ENCODE peak calls at places on chromosomes 7 and 10, in six cellular contexts. H is upper lobe of right lung, U is psoas muscle, A is fibroblast of pulmonary artery, B is lung, P is GM20000. Y is an unnamed sample.

GRCh38 chr7:157358041-157358752 is 21.4 kb downstream of the DNAJB6 start:
- DNase-seq in B (no peak), P (no peak), U (no peak), H (no peak), A (no peak), Y (no peak)

GRCh38 chr7:55062106-55062499 is 43.3 kb downstream of the EGFR start:
- DNase-seq in B (no peak), A (no peak), H (no peak), U (no peak), P (no peak), Y (no peak)

GRCh38 chr10:91313761-91314520 is 93.5 kb downstream of the PCGF5 start:
- DNase-seq in B (no peak), P (peak; percentile 33), U (no peak), A (peak; percentile 85), H (no peak), Y (no peak)

GRCh38 chr10:104784452-104784851 is 143.4 kb downstream of the SORCS3 start:
- DNase-seq in B (no peak), P (no peak), H (no peak), A (no peak), U (no peak), Y (no peak)

GRCh38 chr7:21923663-21924062 is 22.0 kb downstream of the CDCA7L start:
- DNase-seq in P (no peak), U (no peak), H (no peak), A (peak; percentile 62), B (no peak), Y (no peak)

GRCh38 chr10:21349912-21350286 is 175.6 kb downstream of the SKIDA1 start:
- DNase-seq in H (no peak), P (no peak), B (no peak), A (peak; percentile 23), U (no peak), Y (no peak)

GRCh38 chr7:131194070-131194865 is 133.4 kb upstream of the MKLN1 start:
- DNase-seq in B (no peak), A (peak; percentile 55), P (no peak), H (no peak), U (no peak), Y (no peak)

GRCh38 chr7:155694846-155695245 is 50.4 kb downstream of the RBM33 start:
- DNase-seq in P (no peak), U (no peak), H (no peak), B (no peak), A (peak; percentile 31), Y (no peak)

GRCh38 chr10:29479081-29479917 is 155.5 kb downstream of the SVIL start:
- DNase-seq in U (no peak), B (no peak), A (no peak), H (no peak), P (no peak), Y (peak; percentile 62)

GRCh38 chr7:55250313-55250712 is 114.8 kb upstream of the LANCL2 start:
- DNase-seq in A (peak; percentile 25), H (no peak), U (no peak), B (no peak), P (no peak), Y (no peak)

GRCh38 chr7:91055219-91055618 is 209.0 kb upstream of the FZD1 start:
- DNase-seq in H (no peak), P (no peak), A (no peak), U (no peak), B (no peak), Y (no peak)

GRCh38 chr7:801940-802364 is 30.3 kb upstream of the SUN1 start:
- DNase-seq in B (peak; percentile 90), H (peak; percentile 89), A (no peak), U (peak; percentile 58), P (no peak), Y (no peak)

GRCh38 chr7:43636093-43636492 is 53.2 kb downstream of the STK17A start:
- DNase-seq in P (no peak), U (no peak), B (peak; percentile 89), A (peak; percentile 71), H (no peak), Y (no peak)

GRCh38 chr7:44454348-44454747 is 36.1 kb downstream of the NUDCD3 start:
- DNase-seq in U (no peak), H (no peak), A (no peak), P (no peak), B (no peak), Y (no peak)

GRCh38 chr10:117240730-117241529 is at the start of gene SLC18A2:
- DNase-seq in B (no peak), U (no peak), H (no peak), A (no peak), P (no peak), Y (no peak)

GRCh38 chr10:80413152-80413996 is 5.0 kb downstream of the PRXL2A start:
- DNase-seq in P (no peak), H (no peak), U (no peak), A (peak; percentile 87), B (no peak), Y (no peak)

GRCh38 chr10:84353052-84353803 is 24.8 kb downstream of the CCSER2 start:
- DNase-seq in A (no peak), P (no peak), H (no peak), B (no peak), U (no peak), Y (no peak)

GRCh38 chr10:97025613-97026242 is 160.0 kb downstream of the SLIT1 start:
- DNase-seq in A (peak; percentile 63), U (peak; percentile 39), P (peak; percentile 73), B (peak; percentile 61), H (no peak), Y (no peak)

GRCh38 chr10:132710746-132711617 is 75.0 kb downstream of the NKX6-2 start:
- DNase-seq in U (no peak), A (no peak), B (no peak), H (peak; percentile 46), P (no peak), Y (no peak)

GRCh38 chr10:6578221-6579192 is 1.6 kb downstream of the PRKCQ start:
- DNase-seq in B (no peak), H (no peak), A (no peak), U (no peak), P (no peak), Y (no peak)

DNA sequence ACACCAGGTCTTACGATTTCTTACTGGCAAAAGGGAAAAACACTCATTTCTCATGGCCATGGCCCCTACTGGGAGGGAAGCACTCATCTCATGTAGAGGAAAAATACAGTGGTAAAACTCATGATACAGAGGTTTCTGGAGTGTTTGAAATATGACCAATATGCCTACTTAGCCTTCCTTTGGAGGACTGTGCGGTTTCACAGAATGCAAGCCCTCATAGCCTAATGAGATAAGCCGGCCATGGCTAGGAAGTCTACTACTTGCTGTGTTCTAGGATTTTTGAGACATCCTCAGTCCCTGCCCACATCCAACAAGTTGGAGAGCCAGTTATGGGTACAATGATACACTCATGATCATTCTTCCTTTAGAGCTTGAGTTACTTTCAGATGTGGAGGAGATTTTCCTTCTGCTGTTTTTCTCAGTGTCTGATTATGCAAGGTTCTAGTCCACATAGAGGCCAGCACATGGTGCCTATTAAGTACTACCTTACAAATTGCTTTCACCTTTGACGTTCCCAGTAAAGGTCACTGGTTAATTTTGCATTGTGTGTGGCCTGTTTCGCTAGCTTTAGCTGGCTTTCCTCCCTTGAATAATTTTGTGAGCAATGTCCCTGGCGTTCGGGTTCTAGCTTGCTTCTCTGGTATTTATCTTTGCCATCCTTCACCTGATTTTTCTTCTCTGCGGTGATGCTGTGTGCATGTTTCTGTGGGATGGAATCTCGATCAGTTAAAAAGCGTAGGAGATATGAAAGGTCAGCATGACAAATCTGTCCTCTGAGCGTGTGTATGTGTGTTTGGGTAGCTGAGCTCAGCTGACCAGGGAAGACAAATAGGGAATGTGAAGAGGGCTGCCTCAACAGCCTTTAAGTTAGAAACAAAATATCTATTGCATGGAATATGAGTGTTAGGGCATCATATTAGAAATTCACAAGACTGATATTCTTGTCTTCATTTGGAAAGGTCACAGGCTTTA is 295.4 kb downstream of the LRMDA start:
- DNase-seq in A (no peak), U (no peak), H (no peak), B (peak; percentile 36), P (no peak), Y (no peak)
- TF ChIP-seq CTCF in A (no peak), U (no peak), H (no peak), B (no peak), P (no peak), Y (no peak)

GRCh38 chr10:34075269-34075926 is 739.7 kb downstream of the PARD3 start:
- DNase-seq in P (no peak), B (peak; percentile 27), U (no peak), H (no peak), A (no peak), Y (no peak)

GRCh38 chr10:34076443-34076842 is 738.7 kb downstream of the PARD3 start:
- DNase-seq in U (no peak), P (no peak), B (no peak), A (no peak), H (no peak), Y (no peak)

GRCh38 chr10:34078798-34079470 is 736.2 kb downstream of the PARD3 start:
- DNase-seq in P (no peak), U (peak; percentile 68), H (no peak), A (peak; percentile 95), B (peak; percentile 38), Y (peak; percentile 81)

GRCh38 chr10:34079702-34080484 is 735.2 kb downstream of the PARD3 start:
- DNase-seq in U (no peak), P (no peak), H (no peak), B (peak; percentile 25), A (no peak), Y (peak; percentile 53)

DNA sequence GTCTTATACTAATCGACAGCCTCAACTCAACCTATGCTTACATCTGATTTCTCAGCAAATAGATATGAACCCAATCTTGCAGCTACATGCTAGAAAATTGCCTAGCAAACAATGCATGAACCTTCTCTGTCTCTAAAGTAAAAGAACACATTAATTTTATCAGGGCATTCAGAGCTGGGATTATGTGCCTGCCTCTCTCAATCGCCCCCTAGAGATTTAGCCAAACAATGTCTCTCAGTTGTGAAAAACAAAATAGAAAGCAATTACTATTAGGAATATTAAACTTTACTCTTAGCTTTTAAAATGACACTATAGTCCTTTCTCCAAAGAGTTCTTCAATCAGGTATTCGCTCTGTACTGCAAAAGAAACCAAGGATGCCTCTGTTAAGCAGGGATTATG is 737.1 kb downstream of the PARD3 start:
- DNase-seq in B (no peak), P (no peak), U (no peak), A (peak; percentile 21), H (no peak), Y (no peak)
- TF ChIP-seq CTCF in B (no peak), P (no peak), U (no peak), A (peak; percentile 37), H (no peak), Y (peak; percentile 19)

GRCh38 chr7:148699772-148700629 is 1.3 kb downstream of the CUL1 start:
- DNase-seq in A (peak; percentile 49), P (no peak), B (no peak), H (no peak), U (no peak), Y (no peak)

GRCh38 chr7:148697950-148698396 is 730 bp upstream of the CUL1 start:
- DNase-seq in B (no peak), P (peak; percentile 25), H (no peak), A (peak; percentile 21), U (no peak), Y (no peak)

GRCh38 chr7:148700693-148701092 is 2.0 kb downstream of the CUL1 start:
- DNase-seq in U (no peak), H (no peak), B (no peak), A (peak; percentile 40), P (no peak), Y (no peak)

GRCh38 chr7:148698397-148699023 is at the start of gene CUL1:
- DNase-seq in A (peak; percentile 73), H (peak; percentile 96), U (peak; percentile 90), P (peak; percentile 90), B (peak; percentile 91), Y (peak; percentile 91)

GRCh38 chr7:148699024-148699771 is 495 bp downstream of the CUL1 start:
- DNase-seq in A (peak; percentile 63), H (peak; percentile 86), U (peak; percentile 76), B (peak; percentile 56), P (peak; percentile 73), Y (peak; percentile 87)
- TF ChIP-seq CTCF in A (no peak), H (no peak), U (no peak), B (no peak), P (no peak), Y (no peak)

GRCh38 chr7:151941009-151941408 is 15.2 kb upstream of the GALNTL5 start:
- DNase-seq in U (no peak), P (no peak), H (no peak), B (no peak), A (no peak), Y (no peak)
- TF ChIP-seq CTCF in U (no peak), P (no peak), H (no peak), B (no peak), A (no peak), Y (no peak)